ENCODE peak calls at places on chromosomes 11 and 22, in ten cellular contexts. O, V, B, C, I, A, G, K, E and D are unnamed samples.

GRCh38 chr22:20777420-20778177 is 3.7 kb downstream of the SERPIND1 start:
- DNase-seq in O (no peak), V (no peak), B (peak), C (no peak), I (no peak), A (peak), G (no peak), K (no peak), E (peak), D (no peak)

GRCh38 chr11:14336507-14337503 is 22.2 kb downstream of the RRAS2 start:
- DNase-seq in O (no peak), V (peak), B (peak), C (no peak), I (no peak), A (peak), G (no peak), K (no peak), E (peak), D (no peak)

GRCh38 chr11:127006311-127006710 is 5.7 kb upstream of the KIRREL3 start:
- DNase-seq in O (no peak), V (no peak), B (peak), C (no peak), I (no peak), A (peak), G (no peak), K (no peak), E (no peak), D (no peak)

GRCh38 chr11:42812408-42812807 is 499.4 kb upstream of the API5 start:
- DNase-seq in O (no peak), V (no peak), B (no peak), C (no peak), I (no peak), A (no peak), G (no peak), K (no peak), E (no peak), D (no peak)

GRCh38 chr11:118200901-118201680 is 23.7 kb downstream of the JAML start:
- DNase-seq in O (no peak), V (no peak), B (no peak), C (no peak), I (no peak), A (no peak), G (no peak), K (no peak), E (no peak), D (no peak)

GRCh38 chr11:62665630-62666258 is 632 bp downstream of the CSKMT start:
- DNase-seq in O (peak), V (no peak), B (no peak), C (peak), I (no peak), A (peak), G (peak), K (no peak), E (no peak), D (no peak)

GRCh38 chr22:21444701-21445436 is 22.3 kb upstream of the TMEM191C start:
- DNase-seq in O (no peak), V (no peak), B (no peak), C (no peak), I (no peak), A (no peak), G (no peak), K (no peak), E (no peak), D (no peak)

GRCh38 chr11:117825538-117826359 is 1.2 kb upstream of the FXYD2 start:
- DNase-seq in O (no peak), V (no peak), B (no peak), C (no peak), I (no peak), A (no peak), G (no peak), K (no peak), E (no peak), D (no peak)

GRCh38 chr11:86916330-86916729 is 38.9 kb downstream of the FZD4 start:
- DNase-seq in O (no peak), V (peak), B (peak), C (no peak), I (no peak), A (peak), G (no peak), K (no peak), E (peak), D (no peak)

GRCh38 chr11:110538154-110538553 is 108.4 kb downstream of the FDX1 start:
- DNase-seq in O (no peak), V (no peak), B (no peak), C (no peak), I (no peak), A (no peak), G (no peak), K (no peak), E (no peak), D (no peak)